ENCODE peak calls at places on chromosomes 6 and 20, in six cellular contexts. S is psoas muscle, A is nephron progenitor cell, D is GM10248, X is LNCaP clone FGC, N is epithelial cell of esophagus. J is an unnamed sample.

GRCh38 chr20:19828233-19828632 is 70.2 kb downstream of the RIN2 start:
- DNase-seq in X (no peak), N (peak), A (no peak), S (no peak), D (peak), J (no peak)

GRCh38 chr20:61399433-61399832 is 147.4 kb downstream of the CDH4 start:
- DNase-seq in A (no peak), X (no peak), S (no peak), D (no peak), N (no peak), J (no peak)

GRCh38 chr20:36098364-36098763 is 56.2 kb upstream of the EPB41L1 start:
- DNase-seq in A (no peak), X (no peak), D (no peak), S (no peak), N (peak), J (no peak)

GRCh38 chr20:36391456-36391855 is 85.3 kb downstream of the DLGAP4 start:
- DNase-seq in D (no peak), A (no peak), X (no peak), S (no peak), N (peak), J (no peak)

GRCh38 chr6:125474061-125474460 is 172.3 kb upstream of the HDDC2 start:
- DNase-seq in S (no peak), X (no peak), D (no peak), A (no peak), N (no peak), J (no peak)

GRCh38 chr20:47318027-47318595 is 38.4 kb downstream of the ZMYND8 start:
- DNase-seq in N (peak), A (peak), S (no peak), X (no peak), D (no peak), J (no peak)

GRCh38 chr6:68880050-68880449 is 245.0 kb downstream of the ADGRB3 start:
- DNase-seq in D (no peak), S (no peak), A (no peak), X (no peak), N (no peak), J (no peak)

GRCh38 chr20:63740501-63741353 is 1.2 kb downstream of the SLC2A4RG start:
- DNase-seq in A (peak), X (peak), S (peak), D (peak), N (peak), J (peak)

GRCh38 chr20:8310618-8311017 is 178.6 kb downstream of the PLCB1 start:
- DNase-seq in D (no peak), N (no peak), X (no peak), S (no peak), A (no peak), J (no peak)

GRCh38 chr20:43911066-43911465 is 3.6 kb upstream of the TOX2 start:
- DNase-seq in X (peak), N (peak), D (no peak), A (no peak), S (no peak), J (no peak)

GRCh38 chr20:8301655-8302054 is 169.6 kb downstream of the PLCB1 start:
- DNase-seq in D (no peak), X (no peak), S (no peak), N (no peak), A (no peak), J (no peak)

GRCh38 chr20:37236462-37236861 is 25.2 kb downstream of the GHRH start:
- DNase-seq in N (no peak), S (no peak), D (no peak), X (no peak), A (no peak), J (no peak)

GRCh38 chr20:3275064-3275935 is 36.3 kb upstream of the SLC4A11 start:
- DNase-seq in A (no peak), D (no peak), S (no peak), N (no peak), X (no peak), J (no peak)

DNA sequence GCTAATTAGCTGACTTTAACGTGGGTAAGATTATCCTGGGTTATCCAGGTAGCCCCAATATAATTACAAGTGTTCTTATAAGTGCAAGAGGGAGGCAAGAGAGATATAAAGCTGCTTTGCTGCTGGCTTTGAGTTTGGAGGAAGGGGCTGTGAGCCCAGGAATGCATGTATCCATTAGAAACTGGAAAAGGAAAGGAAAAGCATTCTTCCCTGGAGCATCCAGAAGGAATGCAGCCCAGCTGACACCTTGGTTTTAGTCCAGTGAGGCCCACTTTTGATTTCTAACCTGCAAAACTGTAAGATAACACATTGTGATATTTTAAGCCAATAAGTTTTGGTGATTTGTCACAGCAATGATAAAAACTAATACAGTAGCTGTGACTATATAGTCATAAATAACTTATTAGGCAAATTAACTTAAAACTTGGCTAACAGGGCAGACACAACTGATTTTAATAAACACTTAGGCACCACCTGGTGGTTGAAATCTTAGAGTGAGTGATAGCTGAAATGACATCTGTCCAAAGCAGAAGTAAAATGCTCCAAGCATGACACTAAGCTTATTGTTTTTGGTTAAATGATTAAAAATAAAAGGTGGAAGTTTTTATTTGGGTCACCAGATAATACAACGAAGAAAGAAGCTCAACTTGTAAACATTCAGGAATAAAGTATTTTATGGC is 35.6 kb downstream of the ADGRF4 start:
- DNase-seq in N (peak), S (no peak), X (peak), D (peak), A (no peak), J (no peak)
- TF ChIP-seq CTCF in N (peak), S (peak), X (peak), D (peak), A (no peak), J (no peak)

GRCh38 chr6:77653817-77654216 is 978 bp downstream of the MEI4 start:
- DNase-seq in D (no peak), N (no peak), S (no peak), A (no peak), X (peak), J (no peak)

GRCh38 chr6:77652739-77653138 is at the start of gene MEI4:
- DNase-seq in A (no peak), S (no peak), D (no peak), N (no peak), X (no peak), J (no peak)

GRCh38 chr6:77650098-77650663 is 2.7 kb upstream of the MEI4 start:
- DNase-seq in A (peak), N (no peak), X (no peak), S (peak), D (peak), J (peak)
- TF ChIP-seq CTCF in A (peak), N (no peak), X (no peak), S (no peak), D (peak), J (peak)

GRCh38 chr20:45456632-45457031 is 12.9 kb upstream of the WFDC2 start:
- DNase-seq in A (peak), S (no peak), X (no peak), N (peak), D (peak), J (peak)
- TF ChIP-seq CTCF in A (peak), S (peak), X (peak), N (peak), D (peak), J (peak)

GRCh38 chr6:108497883-108498282 is 62.8 kb upstream of the FOXO3 start:
- DNase-seq in A (peak), S (no peak), N (peak), D (peak), X (no peak), J (peak)

GRCh38 chr6:108489699-108490098 is 71.0 kb upstream of the FOXO3 start:
- DNase-seq in N (no peak), S (no peak), X (no peak), D (no peak), A (no peak), J (no peak)

GRCh38 chr6:108494434-108494833 is 66.3 kb upstream of the FOXO3 start:
- DNase-seq in N (no peak), A (no peak), S (no peak), X (no peak), D (no peak), J (no peak)

DNA sequence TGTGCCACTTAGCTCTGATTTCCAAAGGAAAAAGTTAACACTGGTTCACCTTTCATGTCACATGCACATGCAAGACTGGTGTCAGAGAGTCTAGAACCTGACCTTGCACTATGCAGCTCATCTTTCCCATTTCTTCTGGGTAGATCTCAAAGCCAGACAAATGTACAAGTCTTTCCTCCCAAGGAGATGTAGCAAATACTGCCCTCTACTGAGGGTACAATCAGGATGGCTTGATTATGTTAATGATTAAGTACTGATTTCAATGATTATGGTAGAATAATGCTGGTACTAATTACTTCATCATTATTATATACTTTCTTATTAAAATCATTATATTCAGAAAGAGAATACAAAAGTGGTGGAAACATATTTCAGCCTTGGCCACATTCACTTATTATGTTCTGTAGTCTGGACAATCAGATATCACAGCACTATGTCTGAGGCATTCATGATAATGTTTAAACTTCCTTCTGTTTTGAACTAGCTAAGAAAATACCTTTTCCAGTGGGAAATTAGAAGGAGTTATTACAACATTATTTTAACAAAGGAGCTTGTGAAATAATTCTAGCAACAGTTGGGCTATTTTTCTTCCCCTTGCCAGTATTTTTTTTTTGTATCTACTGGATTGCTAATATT is 68.5 kb upstream of the FOXO3 start:
- DNase-seq in S (no peak), D (peak), N (peak), A (no peak), X (peak), J (no peak)
- TF ChIP-seq CTCF in S (peak), D (peak), N (peak), A (peak), X (peak), J (no peak)

GRCh38 chr20:9617062-9617461 is 102.7 kb downstream of the LAMP5 start:
- DNase-seq in A (peak), X (peak), N (peak), D (peak), S (peak), J (peak)
- TF ChIP-seq CTCF in A (peak), X (peak), N (peak), D (peak), S (peak), J (peak)

GRCh38 chr6:38337819-38338465 is 301.8 kb downstream of the BTBD9 start:
- DNase-seq in X (no peak), S (no peak), N (peak), A (no peak), D (no peak), J (no peak)
- TF ChIP-seq CTCF in X (no peak), S (no peak), N (peak), A (no peak), D (no peak), J (no peak)

GRCh38 chr20:25532015-25532751 is 53.1 kb downstream of the NINL start:
- DNase-seq in S (no peak), X (no peak), D (no peak), N (peak), A (no peak), J (peak)
- TF ChIP-seq CTCF in S (no peak), X (no peak), D (no peak), N (peak), A (no peak), J (peak)

DNA sequence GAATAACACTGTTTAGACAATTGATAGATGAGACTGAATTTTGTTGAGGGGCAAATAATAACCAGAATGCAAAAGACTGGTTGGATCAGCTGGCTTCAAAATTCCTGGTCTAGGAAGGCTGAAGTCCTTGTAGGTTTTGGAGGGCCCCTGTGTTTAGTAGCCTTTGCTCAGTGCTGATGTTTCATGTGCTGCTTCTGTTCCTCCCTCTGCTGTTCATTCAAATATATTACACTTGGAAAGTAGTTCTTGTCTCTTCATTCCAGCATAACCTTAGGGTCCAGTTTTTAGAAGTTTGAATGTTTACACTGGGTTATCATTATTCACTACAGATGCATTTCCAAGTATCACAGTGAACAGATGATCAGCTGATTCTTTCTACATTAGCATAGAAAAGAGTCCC is 72.5 kb downstream of the FLRT3 start:
- DNase-seq in D (no peak), S (no peak), X (peak), N (peak), A (no peak), J (no peak)
- TF ChIP-seq CTCF in D (no peak), S (peak), X (peak), N (peak), A (peak), J (peak)

J was measured in glutamatergic neuron.